ENCODE peak calls at places on chromosomes 2 and 18, in eight cellular contexts. G, J, R, P, F, B, Z and U are unnamed samples.

GRCh38 chr18:63701952-63702351 is 808 bp upstream of the SERPINB11 start:
- DNase-seq in G (no peak), J (no peak), R (no peak), P (no peak), F (no peak), B (no peak), Z (no peak), U (no peak)

GRCh38 chr2:236935131-236935530 is 150.6 kb upstream of the COPS8 start:
- DNase-seq in G (no peak), J (no peak), R (no peak), P (no peak), F (no peak), B (no peak), Z (no peak), U (no peak)

GRCh38 chr18:28039078-28039477 is 137.9 kb downstream of the CDH2 start:
- DNase-seq in G (peak; percentile 55), J (peak; percentile 94), R (no peak), P (no peak), F (peak; percentile 3), B (no peak), Z (no peak), U (no peak)

GRCh38 chr18:11096411-11096810 is 53.0 kb downstream of the PIEZO2 start:
- DNase-seq in G (no peak), J (no peak), R (no peak), P (no peak), F (no peak), B (no peak), Z (no peak), U (no peak)

GRCh38 chr18:5527603-5528002 is 16.2 kb downstream of the EPB41L3 start:
- DNase-seq in G (peak; percentile 89), J (peak; percentile 82), R (peak; percentile 43), P (no peak), F (no peak), B (no peak), Z (no peak), U (no peak)

GRCh38 chr2:121771976-121772742 is 16.7 kb downstream of the TSN start:
- DNase-seq in G (no peak), J (no peak), R (no peak), P (no peak), F (no peak), B (no peak), Z (no peak), U (no peak)

GRCh38 chr2:222756362-222756831 is 84.9 kb downstream of the MOGAT1 start:
- DNase-seq in G (no peak), J (no peak), R (no peak), P (no peak), F (peak; percentile 80), B (no peak), Z (peak; percentile 44), U (no peak)

GRCh38 chr2:1278861-1279260 is 134.4 kb upstream of the TPO start:
- DNase-seq in G (no peak), J (no peak), R (no peak), P (no peak), F (no peak), B (no peak), Z (no peak), U (no peak)

GRCh38 chr18:12274793-12275192 is 20.6 kb downstream of the CIDEA start:
- DNase-seq in G (no peak), J (no peak), R (no peak), P (no peak), F (no peak), B (no peak), Z (no peak), U (no peak)

GRCh38 chr18:12276736-12277554 is 22.8 kb downstream of the CIDEA start:
- DNase-seq in G (no peak), J (no peak), R (no peak), P (no peak), F (no peak), B (no peak), Z (no peak), U (no peak)

DNA sequence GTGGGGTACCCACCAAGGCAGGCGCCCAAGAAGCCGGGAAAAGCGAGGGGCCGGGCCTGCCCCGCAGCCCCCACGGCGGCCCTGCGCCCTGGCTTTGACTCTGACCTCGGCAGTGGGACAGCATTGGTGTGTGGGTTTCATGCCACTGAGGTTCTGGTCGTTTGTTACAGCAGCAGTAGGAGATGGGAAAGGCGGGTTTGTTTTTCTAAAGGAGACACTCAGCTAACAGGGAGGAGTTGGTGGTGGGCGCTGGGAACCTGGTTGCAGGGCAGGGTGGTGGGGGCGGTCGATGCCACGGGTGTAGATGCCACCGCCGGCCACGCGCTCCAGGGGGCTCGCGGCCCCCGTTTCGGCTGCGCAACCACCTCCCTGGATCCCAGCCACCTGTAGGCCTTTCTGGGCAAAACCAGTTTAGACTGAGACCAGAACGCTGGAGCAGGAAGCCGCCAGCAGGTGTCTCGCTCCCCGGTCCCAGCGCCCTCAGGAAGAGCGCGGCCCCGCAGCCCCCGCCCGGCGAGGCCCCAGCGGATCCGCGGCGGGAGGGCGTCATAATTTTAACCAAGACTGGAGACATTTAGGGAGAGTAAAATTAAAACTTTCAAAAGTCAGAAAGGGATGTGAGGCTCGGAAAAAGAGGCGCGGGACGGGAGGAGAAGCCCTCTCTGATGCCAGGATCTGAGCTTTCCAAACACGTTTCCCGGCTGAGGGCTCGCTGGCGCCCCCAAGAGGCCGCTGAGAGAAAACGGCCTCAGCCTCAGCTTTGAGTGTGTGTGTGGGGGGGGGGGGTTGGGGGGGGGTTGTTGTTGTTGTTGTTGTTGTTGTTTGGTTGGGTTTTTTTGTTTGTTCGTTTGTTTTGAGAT is 17.4 kb downstream of the CIDEA start:
- DNase-seq in G (peak; percentile 88), J (peak; percentile 89), R (peak; percentile 70), P (peak; percentile 89), F (peak; percentile 65), B (peak; percentile 90), Z (peak; percentile 83), U (peak; percentile 52)
- TF ChIP-seq CTCF in G (peak; percentile 70), J (peak; percentile 69), R (peak; percentile 72), P (peak; percentile 56), F (peak; percentile 41), B (peak; percentile 72), Z (peak; percentile 80), U (peak; percentile 76)

GRCh38 chr2:218981390-218982311 is 3.3 kb downstream of the FEV start:
- DNase-seq in G (no peak), J (no peak), R (no peak), P (peak; percentile 75), F (peak; percentile 50), B (peak; percentile 62), Z (no peak), U (no peak)

GRCh38 chr2:218983263-218983970 is 1.6 kb downstream of the FEV start:
- DNase-seq in G (no peak), J (no peak), R (no peak), P (peak; percentile 58), F (no peak), B (no peak), Z (no peak), U (no peak)

GRCh38 chr2:218980800-218981389 is 4.1 kb downstream of the FEV start:
- DNase-seq in G (no peak), J (no peak), R (no peak), P (no peak), F (no peak), B (no peak), Z (no peak), U (no peak)

GRCh38 chr2:218982312-218983262 is 2.4 kb downstream of the FEV start:
- DNase-seq in G (no peak), J (no peak), R (no peak), P (peak; percentile 46), F (no peak), B (no peak), Z (no peak), U (no peak)

DNA sequence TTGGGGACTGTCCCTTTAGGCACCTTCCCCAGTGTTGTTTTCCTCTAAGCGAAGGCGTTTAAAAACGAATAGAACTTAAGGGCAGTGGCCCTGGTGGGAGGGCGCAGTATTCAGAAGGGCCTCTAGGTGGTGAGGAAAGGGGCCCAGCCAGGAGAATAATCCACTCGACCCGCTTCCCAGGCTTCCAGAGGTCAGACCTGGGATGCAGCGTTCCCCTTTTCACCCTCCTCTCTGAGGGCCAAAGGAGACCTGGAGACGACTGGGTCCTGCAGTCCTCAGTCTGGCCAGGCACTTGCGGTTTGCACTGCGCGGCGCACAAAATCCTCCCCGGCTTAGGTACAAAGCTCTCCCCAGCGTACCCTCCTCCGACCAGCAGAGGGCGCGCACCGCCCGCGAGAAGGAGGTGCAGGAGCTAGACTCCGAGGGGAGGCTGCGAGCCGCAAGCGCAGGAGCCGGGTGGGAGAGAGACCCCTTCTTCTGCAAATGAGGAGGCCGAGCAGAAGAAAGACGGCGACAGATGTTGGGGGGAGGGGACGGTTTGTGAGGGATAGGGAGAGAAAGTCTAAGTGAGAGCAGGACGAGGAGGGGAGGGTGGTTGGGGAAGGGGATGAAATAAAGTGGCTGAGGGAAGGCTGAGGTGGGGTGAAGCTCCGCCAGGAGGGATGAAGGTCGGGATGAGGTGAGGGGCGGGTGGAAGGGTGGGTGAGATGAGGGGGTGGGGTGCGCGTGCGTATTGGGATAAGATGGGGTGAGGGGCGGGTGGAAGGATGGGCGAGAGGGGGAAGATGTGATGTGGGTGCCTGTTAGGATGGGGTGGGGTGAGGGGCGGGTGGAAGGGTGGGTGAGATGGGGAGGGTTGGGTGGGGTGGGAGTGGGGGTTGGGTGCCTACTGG is 4.9 kb downstream of the FEV start:
- DNase-seq in G (peak; percentile 69), J (peak; percentile 84), R (peak; percentile 81), P (peak; percentile 97), F (peak; percentile 67), B (peak; percentile 89), Z (peak; percentile 79), U (no peak)
- H3K4me3 ChIP-seq in G (no peak overlapping the region), J (peak overlapping the region; percentile 32), R (peak overlapping the region; percentile 17), P (no peak overlapping the region), F (peak overlapping the region; percentile 37), B (no peak overlapping the region), Z (peak overlapping the region; percentile 51), U (peak overlapping the region; percentile 30)

GRCh38 chr2:155368934-155369333 is 670.4 kb downstream of the KCNJ3 start:
- DNase-seq in G (peak; percentile 32), J (peak; percentile 28), R (no peak), P (no peak), F (peak; percentile 2), B (peak; percentile 34), Z (no peak), U (no peak)
- TF ChIP-seq CTCF in G (peak; percentile 22), J (no peak), R (no peak), P (no peak), F (peak; percentile 33), B (peak; percentile 19), Z (peak; percentile 51), U (peak; percentile 30)

GRCh38 chr2:85577386-85578242 is at the start of gene VAMP8:
- DNase-seq in G (no peak), J (no peak), R (no peak), P (peak; percentile 82), F (peak; percentile 80), B (no peak), Z (peak; percentile 79), U (peak; percentile 49)

GRCh38 chr2:85575739-85576138 is 1.6 kb upstream of the VAMP8 start:
- DNase-seq in G (no peak), J (no peak), R (no peak), P (no peak), F (no peak), B (no peak), Z (no peak), U (no peak)

GRCh38 chr2:85578243-85579180 is 1.1 kb downstream of the VAMP8 start:
- DNase-seq in G (no peak), J (no peak), R (peak; percentile 56), P (peak; percentile 69), F (no peak), B (no peak), Z (peak; percentile 31), U (no peak)

GRCh38 chr2:85579266-85579935 is 2.0 kb downstream of the VAMP8 start:
- DNase-seq in G (peak; percentile 52), J (no peak), R (no peak), P (no peak), F (no peak), B (no peak), Z (no peak), U (no peak)

DNA sequence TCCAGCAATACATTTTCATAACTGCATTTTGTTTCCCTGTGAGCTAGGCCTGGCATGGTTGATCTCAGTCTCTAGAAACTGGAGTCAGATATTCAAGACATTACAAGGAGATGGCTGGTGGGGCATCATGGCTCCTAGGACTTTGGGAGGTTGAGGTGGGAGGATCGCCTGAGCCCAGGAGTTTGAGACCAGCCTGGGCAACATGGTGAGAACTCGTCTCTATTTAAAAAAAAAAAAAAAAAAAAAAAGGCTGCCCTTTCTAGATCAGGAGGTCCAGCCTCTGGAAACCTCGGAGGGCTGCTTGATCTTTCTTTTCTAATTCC is 362 bp upstream of the VAMP8 start:
- DNase-seq in G (no peak), J (no peak), R (no peak), P (no peak), F (no peak), B (no peak), Z (no peak), U (no peak)
- H3K4me3 ChIP-seq in G (no peak overlapping the region), J (no peak overlapping the region), R (peak overlapping the region; percentile 47), P (peak overlapping the region; percentile 60), F (no peak overlapping the region), B (no peak overlapping the region), Z (peak overlapping the region; percentile 60), U (peak overlapping the region; percentile 59)